ENCODE peak calls at places on chromosomes 11 and 22, in four cellular contexts. E is RWPE2, J is HCT116, B is glutamatergic neuron. K is an unnamed sample.

GRCh38 chr11:27934830-27935145 is 173.2 kb downstream of the KIF18A start:
- DNase-seq in E (no peak), J (peak; percentile 93), B (no peak), K (no peak)

GRCh38 chr11:113555071-113555739 is 80.0 kb upstream of the DRD2 start:
- DNase-seq in E (no peak), J (no peak), B (peak; percentile 67), K (no peak)

GRCh38 chr11:95641506-95641905 is 148.1 kb downstream of the FAM76B start:
- DNase-seq in E (no peak), J (no peak), B (no peak), K (no peak)

GRCh38 chr22:26471522-26471921 is 12.1 kb downstream of the HPS4 start:
- DNase-seq in E (peak; percentile 95), J (peak; percentile 47), B (no peak), K (no peak)

GRCh38 chr22:28903719-28904118 is 20.3 kb downstream of the ZNRF3 start:
- DNase-seq in E (no peak), J (no peak), B (no peak), K (no peak)

GRCh38 chr11:118338637-118339061 is 3.9 kb downstream of the CD3D start:
- DNase-seq in E (no peak), J (no peak), B (no peak), K (no peak)

GRCh38 chr22:40580631-40581030 is 55.9 kb downstream of the MRTFA start:
- DNase-seq in E (no peak), J (no peak), B (no peak), K (no peak)

GRCh38 chr11:41522391-41522790 is 62.9 kb upstream of the LRRC4C start:
- DNase-seq in E (no peak), J (no peak), B (no peak), K (no peak)

GRCh38 chr11:16607675-16608644 is 130.5 kb upstream of the C11orf58 start:
- DNase-seq in E (peak; percentile 57), J (no peak), B (peak; percentile 71), K (no peak)

GRCh38 chr11:77596626-77597025 is 6.9 kb downstream of the AQP11 start:
- DNase-seq in E (no peak), J (no peak), B (no peak), K (no peak)

GRCh38 chr22:37933711-37934376 is 19.6 kb downstream of the C22orf23 start:
- DNase-seq in E (peak; percentile 88), J (peak; percentile 83), B (peak; percentile 95), K (peak; percentile 90)

GRCh38 chr11:128852327-128853023 is 14.6 kb downstream of the KCNJ1 start:
- DNase-seq in E (no peak), J (no peak), B (no peak), K (no peak)

GRCh38 chr22:24444729-24445466 is 17.5 kb downstream of the ADORA2A start:
- DNase-seq in E (peak; percentile 15), J (no peak), B (no peak), K (no peak)

GRCh38 chr22:41917906-41918791 is 3.3 kb upstream of the SHISA8 start:
- DNase-seq in E (no peak), J (no peak), B (no peak), K (no peak)

GRCh38 chr11:114395776-114396175 is 4.5 kb downstream of the C11orf71 start:
- DNase-seq in E (no peak), J (peak; percentile 15), B (no peak), K (no peak)

GRCh38 chr11:134802598-134802997 is 390.6 kb upstream of the B3GAT1 start:
- DNase-seq in E (no peak), J (no peak), B (no peak), K (no peak)

GRCh38 chr11:76589945-76590630 is 80.5 kb downstream of the LRRC32 start:
- DNase-seq in E (no peak), J (no peak), B (no peak), K (no peak)

GRCh38 chr11:113554531-113554930 is 79.3 kb upstream of the DRD2 start:
- DNase-seq in E (no peak), J (no peak), B (no peak), K (no peak)

GRCh38 chr11:113991170-113991569 is 16.3 kb downstream of the HTR3A start:
- DNase-seq in E (no peak), J (no peak), B (no peak), K (no peak)

GRCh38 chr11:125433454-125434121 is 62.5 kb downstream of the FEZ1 start:
- DNase-seq in E (no peak), J (peak; percentile 62), B (peak; percentile 77), K (peak; percentile 72)

GRCh38 chr22:20013382-20013871 is 3.2 kb downstream of the ARVCF start:
- DNase-seq in E (no peak), J (no peak), B (peak; percentile 91), K (peak; percentile 76)

GRCh38 chr11:66317322-66317765 is 500 bp upstream of the CD248 start:
- DNase-seq in E (no peak), J (no peak), B (peak; percentile 58), K (no peak)

GRCh38 chr11:128506999-128507591 is 80.3 kb downstream of the ETS1 start:
- DNase-seq in E (peak; percentile 90), J (no peak), B (no peak), K (peak; percentile 58)

GRCh38 chr11:99584822-99585221 is 564.1 kb downstream of the CNTN5 start:
- DNase-seq in E (no peak), J (no peak), B (no peak), K (no peak)

GRCh38 chr11:128294001-128294684 is 293.2 kb downstream of the ETS1 start:
- DNase-seq in E (no peak), J (no peak), B (peak; percentile 71), K (no peak)

GRCh38 chr22:34281738-34282137 is 361.5 kb upstream of the LARGE1 start:
- DNase-seq in E (no peak), J (no peak), B (no peak), K (no peak)

GRCh38 chr11:7299393-7299792 is 47.7 kb downstream of the SYT9 start:
- DNase-seq in E (no peak), J (no peak), B (no peak), K (no peak)

GRCh38 chr11:72237112-72237931 is 6.7 kb downstream of the PHOX2A start:
- DNase-seq in E (no peak), J (no peak), B (no peak), K (no peak)

GRCh38 chr11:58575377-58576020 is at the start of gene LPXN:
- DNase-seq in E (no peak), J (no peak), B (no peak), K (no peak)

GRCh38 chr22:39743955-39744752 is 149.4 kb downstream of the ENTHD1 start:
- DNase-seq in E (no peak), J (no peak), B (no peak), K (no peak)

GRCh38 chr22:50074056-50074455 is 11.2 kb downstream of the MLC1 start:
- DNase-seq in E (no peak), J (no peak), B (no peak), K (no peak)

GRCh38 chr11:43997022-43997665 is 50.6 kb upstream of the ACCSL start:
- DNase-seq in E (no peak), J (no peak), B (no peak), K (no peak)

GRCh38 chr11:112780351-112781043 is 180.7 kb upstream of the NCAM1 start:
- DNase-seq in E (no peak), J (no peak), B (no peak), K (peak; percentile 62)

GRCh38 chr22:28442264-28442950 is 237.2 kb downstream of the TTC28 start:
- DNase-seq in E (peak; percentile 76), J (peak; percentile 6), B (peak; percentile 74), K (peak; percentile 75)

GRCh38 chr11:70020336-70021214 is 57.5 kb upstream of the ANO1 start:
- DNase-seq in E (no peak), J (no peak), B (no peak), K (no peak)

GRCh38 chr11:30992513-30992849 is 377.1 kb downstream of the DCDC1 start:
- DNase-seq in E (no peak), J (no peak), B (no peak), K (no peak)

GRCh38 chr11:76279651-76280050 is 73.3 kb upstream of the WNT11 start:
- DNase-seq in E (no peak), J (no peak), B (no peak), K (no peak)

K was measured in dorsolateral prefrontal cortex.